ENCODE peak calls at places on chromosomes 13 and 19, in nine cellular contexts. T is AG04449, E is endothelial cell of umbilical vein, C is neuronal stem cell, S is KG1, Y is fibroblast of mammary gland, L is NCI-H2227 treated with DMSO at 0.1 percent for 48 hours, A is DND-41, W is AG08395. F is an unnamed sample.

GRCh38 chr19:43682824-43683661 is 13.1 kb upstream of the PLAUR start:
- DNase-seq in T (no peak), E (no peak), C (no peak), S (no peak), Y (no peak), L (no peak), A (no peak), W (no peak), F (no peak)

GRCh38 chr19:5792224-5792623 is 1.3 kb upstream of the DUS3L start:
- DNase-seq in T (no peak), E (no peak), C (no peak), S (no peak), Y (no peak), L (no peak), A (no peak), W (no peak), F (no peak)

GRCh38 chr13:38902551-38902950 is 88.1 kb downstream of the STOML3 start:
- DNase-seq in T (no peak), E (no peak), C (no peak), S (no peak), Y (no peak), L (no peak), A (no peak), W (no peak), F (no peak)

GRCh38 chr13:38463047-38463446 is 113.4 kb downstream of the UFM1 start:
- DNase-seq in T (no peak), E (no peak), C (no peak), S (no peak), Y (no peak), L (no peak), A (no peak), W (no peak), F (no peak)

GRCh38 chr13:98174995-98175394 is 2.1 kb downstream of the RNF113B start:
- DNase-seq in T (no peak), E (no peak), C (no peak), S (no peak), Y (no peak), L (no peak), A (no peak), W (no peak), F (no peak)

GRCh38 chr13:25051065-25051464 is 44.9 kb upstream of the PABPC3 start:
- DNase-seq in T (no peak), E (no peak), C (no peak), S (no peak), Y (no peak), L (no peak), A (no peak), W (no peak), F (no peak)

GRCh38 chr19:7699422-7700127 is 2.4 kb downstream of the FCER2 start:
- DNase-seq in T (no peak), E (no peak), C (no peak), S (no peak), Y (peak; percentile 29), L (no peak), A (no peak), W (no peak), F (no peak)

GRCh38 chr19:42281175-42282035 is 12.4 kb downstream of the CIC start:
- DNase-seq in T (no peak), E (peak; percentile 72), C (peak; percentile 39), S (no peak), Y (peak; percentile 38), L (peak; percentile 78), A (peak; percentile 32), W (no peak), F (no peak)

GRCh38 chr19:13241321-13242104 is 91.3 kb downstream of the IER2 start:
- DNase-seq in T (no peak), E (no peak), C (no peak), S (no peak), Y (peak; percentile 12), L (no peak), A (peak; percentile 13), W (no peak), F (no peak)

GRCh38 chr19:52473655-52474350 is 20.4 kb downstream of the ZNF578 start:
- DNase-seq in T (no peak), E (no peak), C (no peak), S (no peak), Y (peak; percentile 8), L (no peak), A (no peak), W (no peak), F (no peak)

GRCh38 chr19:7500811-7501450 is 12.1 kb upstream of the PEX11G start:
- DNase-seq in T (no peak), E (peak; percentile 47), C (peak; percentile 75), S (no peak), Y (peak; percentile 29), L (peak; percentile 61), A (no peak), W (no peak), F (no peak)

GRCh38 chr13:45584816-45585215 is 30.7 kb downstream of the ERICH6B start:
- DNase-seq in T (no peak), E (no peak), C (no peak), S (no peak), Y (peak; percentile 6), L (no peak), A (no peak), W (no peak), F (no peak)

GRCh38 chr19:45763691-45764294 is 5.3 kb downstream of the SIX5 start:
- DNase-seq in T (no peak), E (no peak), C (no peak), S (no peak), Y (no peak), L (no peak), A (no peak), W (no peak), F (no peak)

GRCh38 chr19:16542894-16543498 is 759 bp upstream of the CHERP start:
- DNase-seq in T (no peak), E (no peak), C (peak; percentile 5), S (peak; percentile 22), Y (peak; percentile 12), L (no peak), A (peak; percentile 23), W (no peak), F (no peak)

GRCh38 chr19:48656840-48657474 is 11.0 kb upstream of the CA11 start:
- DNase-seq in T (peak; percentile 74), E (peak; percentile 61), C (no peak), S (no peak), Y (peak; percentile 96), L (no peak), A (no peak), W (peak; percentile 93), F (peak; percentile 93)

GRCh38 chr13:113360446-113360845 is 3.5 kb downstream of the GRTP1 start:
- DNase-seq in T (no peak), E (no peak), C (no peak), S (no peak), Y (no peak), L (no peak), A (no peak), W (no peak), F (no peak)

GRCh38 chr13:76965759-76966421 is 17.6 kb downstream of the ACOD1 start:
- DNase-seq in T (peak; percentile 41), E (peak; percentile 21), C (no peak), S (no peak), Y (peak; percentile 73), L (no peak), A (no peak), W (peak; percentile 70), F (peak; percentile 17)

GRCh38 chr19:4379383-4380253 is 20.7 kb downstream of the SH3GL1 start:
- DNase-seq in T (no peak), E (peak; percentile 38), C (no peak), S (no peak), Y (peak; percentile 60), L (no peak), A (no peak), W (no peak), F (no peak)

GRCh38 chr19:5655412-5655811 is 24.9 kb downstream of the MICOS13 start:
- DNase-seq in T (no peak), E (no peak), C (no peak), S (no peak), Y (no peak), L (no peak), A (no peak), W (no peak), F (no peak)

GRCh38 chr19:28426902-28427232 is 786.1 kb downstream of the UQCRFS1 start:
- DNase-seq in T (no peak), E (no peak), C (no peak), S (no peak), Y (peak; percentile 43), L (no peak), A (peak; percentile 28), W (peak; percentile 25), F (no peak)

GRCh38 chr19:39481229-39481545 is 549 bp downstream of the TIMM50 start:
- DNase-seq in T (no peak), E (no peak), C (no peak), S (no peak), Y (no peak), L (peak; percentile 82), A (peak; percentile 15), W (no peak), F (no peak)

GRCh38 chr19:18379803-18380747 is 5.9 kb upstream of the GDF15 start:
- DNase-seq in T (no peak), E (no peak), C (no peak), S (no peak), Y (peak; percentile 98), L (no peak), A (no peak), W (peak; percentile 92), F (peak; percentile 84)

GRCh38 chr13:112712451-112712881 is 22.6 kb downstream of the ATP11A start:
- DNase-seq in T (no peak), E (no peak), C (no peak), S (no peak), Y (no peak), L (no peak), A (no peak), W (no peak), F (no peak)